ENCODE peak calls at places on chromosomes 7 and 10, in six cellular contexts. One of them, this sample, is unnamed.

GRCh38 chr10:17217661-17218306 is 10.3 kb upstream of the VIM start:
- DNase-seq in CD8-positive, alpha-beta T cell: no peak
- DNase-seq in GM23248: peak; percentile 94
- DNase-seq in heart right ventricle: no peak
- DNase-seq in breast epithelium: no peak
- DNase-seq in naive thymus-derived CD4-positive, alpha-beta T cell: no peak
- DNase-seq in this sample: no peak

GRCh38 chr10:113959383-113959760 is 84.3 kb upstream of the ADRB1 start:
- DNase-seq in heart right ventricle: no peak
- DNase-seq in GM23248: peak; percentile 33
- DNase-seq in naive thymus-derived CD4-positive, alpha-beta T cell: no peak
- DNase-seq in breast epithelium: no peak
- DNase-seq in CD8-positive, alpha-beta T cell: no peak
- DNase-seq in this sample: no peak

GRCh38 chr7:24576171-24577052 is 3.2 kb downstream of the PALS2 start:
- DNase-seq in CD8-positive, alpha-beta T cell: no peak
- DNase-seq in heart right ventricle: no peak
- DNase-seq in naive thymus-derived CD4-positive, alpha-beta T cell: no peak
- DNase-seq in GM23248: peak; percentile 81
- DNase-seq in breast epithelium: no peak
- DNase-seq in this sample: no peak

GRCh38 chr10:8047452-8048280 is 6.8 kb upstream of the GATA3 start:
- DNase-seq in naive thymus-derived CD4-positive, alpha-beta T cell: peak; percentile 12
- DNase-seq in CD8-positive, alpha-beta T cell: no peak
- DNase-seq in GM23248: no peak
- DNase-seq in breast epithelium: no peak
- DNase-seq in heart right ventricle: no peak
- DNase-seq in this sample: no peak

GRCh38 chr10:61376908-61377368 is 76.2 kb downstream of the TMEM26 start:
- DNase-seq in heart right ventricle: no peak
- DNase-seq in naive thymus-derived CD4-positive, alpha-beta T cell: no peak
- DNase-seq in CD8-positive, alpha-beta T cell: no peak
- DNase-seq in breast epithelium: no peak
- DNase-seq in GM23248: no peak
- DNase-seq in this sample: no peak

GRCh38 chr7:157097569-157097968 is 41.2 kb upstream of the UBE3C start:
- DNase-seq in breast epithelium: no peak
- DNase-seq in CD8-positive, alpha-beta T cell: no peak
- DNase-seq in heart right ventricle: no peak
- DNase-seq in GM23248: no peak
- DNase-seq in naive thymus-derived CD4-positive, alpha-beta T cell: no peak
- DNase-seq in this sample: no peak

GRCh38 chr10:14750900-14751575 is 23.7 kb downstream of the FAM107B start:
- DNase-seq in breast epithelium: no peak
- DNase-seq in heart right ventricle: peak; percentile 32
- DNase-seq in naive thymus-derived CD4-positive, alpha-beta T cell: no peak
- DNase-seq in GM23248: no peak
- DNase-seq in CD8-positive, alpha-beta T cell: no peak
- DNase-seq in this sample: no peak

GRCh38 chr7:143299840-143300239 is 11.7 kb downstream of the CASP2 start:
- DNase-seq in heart right ventricle: no peak
- DNase-seq in naive thymus-derived CD4-positive, alpha-beta T cell: peak; percentile 57
- DNase-seq in CD8-positive, alpha-beta T cell: peak; percentile 69
- DNase-seq in GM23248: peak; percentile 22
- DNase-seq in breast epithelium: no peak
- DNase-seq in this sample: peak; percentile 61

GRCh38 chr10:32314588-32314987 is 32.4 kb downstream of the EPC1 start:
- DNase-seq in breast epithelium: no peak
- DNase-seq in naive thymus-derived CD4-positive, alpha-beta T cell: no peak
- DNase-seq in GM23248: no peak
- DNase-seq in heart right ventricle: no peak
- DNase-seq in CD8-positive, alpha-beta T cell: no peak
- DNase-seq in this sample: no peak

GRCh38 chr10:90930971-90931841 is 10.3 kb upstream of the ANKRD1 start:
- DNase-seq in heart right ventricle: peak; percentile 63
- DNase-seq in CD8-positive, alpha-beta T cell: no peak
- DNase-seq in naive thymus-derived CD4-positive, alpha-beta T cell: no peak
- DNase-seq in GM23248: peak; percentile 78
- DNase-seq in breast epithelium: no peak
- DNase-seq in this sample: no peak

GRCh38 chr10:408223-408622 is 273.0 kb downstream of the ZMYND11 start:
- DNase-seq in GM23248: no peak
- DNase-seq in heart right ventricle: no peak
- DNase-seq in naive thymus-derived CD4-positive, alpha-beta T cell: no peak
- DNase-seq in CD8-positive, alpha-beta T cell: no peak
- DNase-seq in breast epithelium: no peak
- DNase-seq in this sample: no peak

GRCh38 chr10:122525788-122526187 is 34.8 kb upstream of the DMBT1 start:
- DNase-seq in heart right ventricle: no peak
- DNase-seq in naive thymus-derived CD4-positive, alpha-beta T cell: no peak
- DNase-seq in breast epithelium: no peak
- DNase-seq in CD8-positive, alpha-beta T cell: no peak
- DNase-seq in GM23248: no peak
- DNase-seq in this sample: peak; percentile 22

GRCh38 chr10:69043931-69044531 is 43.9 kb upstream of the SRGN start:
- DNase-seq in naive thymus-derived CD4-positive, alpha-beta T cell: no peak
- DNase-seq in GM23248: no peak
- DNase-seq in heart right ventricle: no peak
- DNase-seq in CD8-positive, alpha-beta T cell: peak; percentile 32
- DNase-seq in breast epithelium: no peak
- DNase-seq in this sample: peak; percentile 34

GRCh38 chr7:22858274-22858639 is 35.6 kb upstream of the TOMM7 start:
- DNase-seq in naive thymus-derived CD4-positive, alpha-beta T cell: no peak
- DNase-seq in CD8-positive, alpha-beta T cell: no peak
- DNase-seq in breast epithelium: no peak
- DNase-seq in heart right ventricle: no peak
- DNase-seq in GM23248: no peak
- DNase-seq in this sample: no peak
- H3K4me1 ChIP-seq in naive thymus-derived CD4-positive, alpha-beta T cell: no peaks in the 10 kb centered on the region
- H3K4me1 ChIP-seq in CD8-positive, alpha-beta T cell: peaks cover 11% of the 10 kb centered on the region
- H3K4me1 ChIP-seq in breast epithelium: peaks cover 8% of the 10 kb centered on the region
- H3K4me1 ChIP-seq in heart right ventricle: peaks cover 39% of the 10 kb centered on the region
- H3K4me1 ChIP-seq in GM23248: peaks cover 46% of the 10 kb centered on the region
- H3K4me1 ChIP-seq in this sample: peaks cover 19% of the 10 kb centered on the region

GRCh38 chr7:69638674-69639073 is 40.4 kb downstream of the AUTS2 start:
- DNase-seq in breast epithelium: no peak
- DNase-seq in naive thymus-derived CD4-positive, alpha-beta T cell: no peak
- DNase-seq in CD8-positive, alpha-beta T cell: no peak
- DNase-seq in GM23248: no peak
- DNase-seq in heart right ventricle: no peak
- DNase-seq in this sample: no peak

GRCh38 chr7:69633122-69633892 is 35.0 kb downstream of the AUTS2 start:
- DNase-seq in heart right ventricle: no peak
- DNase-seq in CD8-positive, alpha-beta T cell: no peak
- DNase-seq in GM23248: no peak
- DNase-seq in breast epithelium: no peak
- DNase-seq in naive thymus-derived CD4-positive, alpha-beta T cell: no peak
- DNase-seq in this sample: no peak

GRCh38 chr7:69632280-69632679 is 34.0 kb downstream of the AUTS2 start:
- DNase-seq in heart right ventricle: no peak
- DNase-seq in GM23248: no peak
- DNase-seq in CD8-positive, alpha-beta T cell: no peak
- DNase-seq in breast epithelium: no peak
- DNase-seq in naive thymus-derived CD4-positive, alpha-beta T cell: no peak
- DNase-seq in this sample: no peak

GRCh38 chr7:69640216-69640615 is 41.9 kb downstream of the AUTS2 start:
- DNase-seq in GM23248: no peak
- DNase-seq in heart right ventricle: no peak
- DNase-seq in naive thymus-derived CD4-positive, alpha-beta T cell: no peak
- DNase-seq in breast epithelium: no peak
- DNase-seq in CD8-positive, alpha-beta T cell: no peak
- DNase-seq in this sample: no peak

GRCh38 chr7:69635572-69636190 is 37.4 kb downstream of the AUTS2 start:
- DNase-seq in naive thymus-derived CD4-positive, alpha-beta T cell: no peak
- DNase-seq in GM23248: peak; percentile 4
- DNase-seq in heart right ventricle: no peak
- DNase-seq in breast epithelium: no peak
- DNase-seq in CD8-positive, alpha-beta T cell: no peak
- DNase-seq in this sample: no peak
- H3K4me1 ChIP-seq in naive thymus-derived CD4-positive, alpha-beta T cell: no peaks in the 10 kb centered on the region
- H3K4me1 ChIP-seq in GM23248: peaks cover 3% of the 10 kb centered on the region
- H3K4me1 ChIP-seq in heart right ventricle: peaks cover 13% of the 10 kb centered on the region
- H3K4me1 ChIP-seq in breast epithelium: no peaks in the 10 kb centered on the region
- H3K4me1 ChIP-seq in CD8-positive, alpha-beta T cell: no peaks in the 10 kb centered on the region
- H3K4me1 ChIP-seq in this sample: no peaks in the 10 kb centered on the region

GRCh38 chr10:119025336-119025735 is 4.2 kb upstream of the NANOS1 start:
- DNase-seq in breast epithelium: peak; percentile 92
- DNase-seq in heart right ventricle: peak; percentile 87
- DNase-seq in GM23248: peak; percentile 85
- DNase-seq in naive thymus-derived CD4-positive, alpha-beta T cell: no peak
- DNase-seq in CD8-positive, alpha-beta T cell: no peak
- DNase-seq in this sample: no peak
- H3K4me1 ChIP-seq in breast epithelium: peaks cover 21% of the 10 kb centered on the region
- H3K4me1 ChIP-seq in heart right ventricle: peaks cover 32% of the 10 kb centered on the region
- H3K4me1 ChIP-seq in GM23248: peaks cover 30% of the 10 kb centered on the region
- H3K4me1 ChIP-seq in naive thymus-derived CD4-positive, alpha-beta T cell: no peaks in the 10 kb centered on the region
- H3K4me1 ChIP-seq in CD8-positive, alpha-beta T cell: peaks cover 3% of the 10 kb centered on the region
- H3K4me1 ChIP-seq in this sample: peaks cover 7% of the 10 kb centered on the region

GRCh38 chr7:29119538-29119937 is 26.8 kb downstream of the CPVL start:
- DNase-seq in heart right ventricle: no peak
- DNase-seq in CD8-positive, alpha-beta T cell: no peak
- DNase-seq in naive thymus-derived CD4-positive, alpha-beta T cell: no peak
- DNase-seq in GM23248: no peak
- DNase-seq in breast epithelium: no peak
- DNase-seq in this sample: no peak
- H3K4me1 ChIP-seq in heart right ventricle: peaks cover 35% of the 10 kb centered on the region
- H3K4me1 ChIP-seq in CD8-positive, alpha-beta T cell: no peaks in the 10 kb centered on the region
- H3K4me1 ChIP-seq in naive thymus-derived CD4-positive, alpha-beta T cell: no peaks in the 10 kb centered on the region
- H3K4me1 ChIP-seq in GM23248: no peaks in the 10 kb centered on the region
- H3K4me1 ChIP-seq in breast epithelium: no peaks in the 10 kb centered on the region
- H3K4me1 ChIP-seq in this sample: no peaks in the 10 kb centered on the region

GRCh38 chr7:22386206-22386858 is 29.4 kb upstream of the RAPGEF5 start:
- DNase-seq in breast epithelium: no peak
- DNase-seq in GM23248: no peak
- DNase-seq in heart right ventricle: no peak
- DNase-seq in naive thymus-derived CD4-positive, alpha-beta T cell: no peak
- DNase-seq in CD8-positive, alpha-beta T cell: no peak
- DNase-seq in this sample: no peak
- H3K4me1 ChIP-seq in breast epithelium: no peaks in the 10 kb centered on the region
- H3K4me1 ChIP-seq in GM23248: peaks cover 5% of the 10 kb centered on the region
- H3K4me1 ChIP-seq in heart right ventricle: peaks cover 5% of the 10 kb centered on the region
- H3K4me1 ChIP-seq in naive thymus-derived CD4-positive, alpha-beta T cell: no peaks in the 10 kb centered on the region
- H3K4me1 ChIP-seq in CD8-positive, alpha-beta T cell: no peaks in the 10 kb centered on the region
- H3K4me1 ChIP-seq in this sample: no peaks in the 10 kb centered on the region

GRCh38 chr10:95334793-95335120 is 44.0 kb upstream of the PDLIM1 start:
- DNase-seq in GM23248: no peak
- DNase-seq in CD8-positive, alpha-beta T cell: no peak
- DNase-seq in heart right ventricle: no peak
- DNase-seq in breast epithelium: no peak
- DNase-seq in naive thymus-derived CD4-positive, alpha-beta T cell: no peak
- DNase-seq in this sample: no peak

GRCh38 chr10:95336702-95337101 is 45.9 kb upstream of the PDLIM1 start:
- DNase-seq in breast epithelium: no peak
- DNase-seq in GM23248: no peak
- DNase-seq in CD8-positive, alpha-beta T cell: no peak
- DNase-seq in naive thymus-derived CD4-positive, alpha-beta T cell: no peak
- DNase-seq in heart right ventricle: no peak
- DNase-seq in this sample: no peak

GRCh38 chr10:95332666-95333249 is 42.0 kb upstream of the PDLIM1 start:
- DNase-seq in GM23248: no peak
- DNase-seq in breast epithelium: no peak
- DNase-seq in heart right ventricle: no peak
- DNase-seq in naive thymus-derived CD4-positive, alpha-beta T cell: no peak
- DNase-seq in CD8-positive, alpha-beta T cell: no peak
- DNase-seq in this sample: no peak

GRCh38 chr10:95335933-95336699 is 45.3 kb upstream of the PDLIM1 start:
- DNase-seq in CD8-positive, alpha-beta T cell: no peak
- DNase-seq in naive thymus-derived CD4-positive, alpha-beta T cell: no peak
- DNase-seq in breast epithelium: no peak
- DNase-seq in GM23248: no peak
- DNase-seq in heart right ventricle: no peak
- DNase-seq in this sample: no peak

DNA sequence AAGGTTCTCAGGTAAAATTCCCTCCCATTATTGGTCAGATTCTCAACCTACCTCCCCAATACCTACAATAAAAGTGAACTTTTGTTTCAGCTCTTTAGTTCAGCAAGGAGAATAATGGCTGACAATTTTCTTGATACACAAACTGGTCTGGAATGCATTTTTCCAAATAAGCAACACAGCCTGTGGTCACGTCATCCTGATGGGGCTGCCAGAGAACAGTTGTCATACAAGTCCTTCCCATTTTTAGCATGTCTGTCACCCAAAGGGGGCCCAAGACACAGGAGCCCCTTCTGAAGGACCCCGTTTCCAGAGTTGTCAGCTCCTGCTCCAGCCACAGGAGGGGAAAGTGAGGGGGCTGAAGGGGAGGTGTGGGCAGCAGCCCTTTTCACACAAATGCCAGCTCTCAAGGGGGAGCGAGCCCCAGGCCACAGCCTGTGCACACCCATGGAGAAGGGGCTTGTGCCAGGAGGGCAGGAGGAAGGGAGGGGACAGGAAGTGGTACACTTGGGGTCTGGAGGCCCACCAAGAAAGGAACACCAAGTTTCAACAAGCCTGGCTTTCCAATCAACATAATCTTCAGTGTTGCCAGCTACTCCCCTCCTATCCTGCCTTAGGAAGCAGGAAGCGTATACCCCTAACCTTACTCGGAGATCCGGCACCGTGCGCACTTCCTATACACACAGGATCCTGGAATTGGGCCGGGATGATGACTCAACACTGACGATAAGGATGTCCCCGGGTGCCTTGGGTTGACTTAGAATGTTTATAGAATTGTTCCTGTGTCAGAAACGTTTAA is 43.4 kb upstream of the PDLIM1 start:
- DNase-seq in heart right ventricle: peak; percentile 93
- DNase-seq in breast epithelium: peak; percentile 76
- DNase-seq in CD8-positive, alpha-beta T cell: no peak
- DNase-seq in naive thymus-derived CD4-positive, alpha-beta T cell: no peak
- DNase-seq in GM23248: peak; percentile 92
- DNase-seq in this sample: no peak
- H3K4me1 ChIP-seq in heart right ventricle: peaks cover 85% of the 10 kb centered on the region
- H3K4me1 ChIP-seq in breast epithelium: peaks cover 8% of the 10 kb centered on the region
- H3K4me1 ChIP-seq in CD8-positive, alpha-beta T cell: no peaks in the 10 kb centered on the region
- H3K4me1 ChIP-seq in naive thymus-derived CD4-positive, alpha-beta T cell: no peaks in the 10 kb centered on the region
- H3K4me1 ChIP-seq in GM23248: peaks cover 20% of the 10 kb centered on the region
- H3K4me1 ChIP-seq in this sample: no peaks in the 10 kb centered on the region

DNA sequence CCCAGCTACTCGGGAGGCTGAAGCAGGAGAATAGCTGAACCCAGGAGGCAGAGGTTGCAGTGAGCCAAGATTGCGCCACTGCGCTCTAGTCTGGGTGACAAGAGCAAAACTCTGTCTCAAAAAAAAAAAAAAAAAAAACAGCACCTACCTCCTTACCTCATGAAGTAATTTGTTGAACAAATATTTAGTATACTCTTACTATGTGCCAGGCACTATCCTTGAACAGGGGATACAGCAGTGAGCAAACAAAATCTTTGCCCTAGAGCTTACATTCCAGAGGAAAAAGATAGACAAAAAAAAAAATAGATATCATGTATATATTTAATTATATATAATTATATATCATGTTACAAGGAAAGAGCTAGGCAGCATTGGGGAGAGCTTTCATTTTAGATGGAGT is 36.4 kb upstream of the HERPUD2 start:
- DNase-seq in breast epithelium: no peak
- DNase-seq in heart right ventricle: no peak
- DNase-seq in GM23248: no peak
- DNase-seq in naive thymus-derived CD4-positive, alpha-beta T cell: no peak
- DNase-seq in CD8-positive, alpha-beta T cell: no peak
- DNase-seq in this sample: no peak
- H3K4me1 ChIP-seq in breast epithelium: no peaks in the 10 kb centered on the region
- H3K4me1 ChIP-seq in heart right ventricle: peaks cover 42% of the 10 kb centered on the region
- H3K4me1 ChIP-seq in GM23248: no peaks in the 10 kb centered on the region
- H3K4me1 ChIP-seq in naive thymus-derived CD4-positive, alpha-beta T cell: peaks cover 8% of the 10 kb centered on the region
- H3K4me1 ChIP-seq in CD8-positive, alpha-beta T cell: peaks cover 38% of the 10 kb centered on the region
- H3K4me1 ChIP-seq in this sample: peaks cover 33% of the 10 kb centered on the region